ENCODE peak calls at places on chromosomes 3 and 15, in five cellular contexts. W, L, N, D and K are unnamed samples.

GRCh38 chr15:70806992-70807712 is 43.8 kb upstream of the UACA start:
- DNase-seq in W (no peak), L (no peak), N (no peak), D (no peak), K (no peak)

GRCh38 chr3:79245295-79246138 is 522.3 kb downstream of the ROBO1 start:
- DNase-seq in W (no peak), L (no peak), N (no peak), D (no peak), K (no peak)

GRCh38 chr3:120642368-120642948 is 39.6 kb downstream of the HGD start:
- DNase-seq in W (no peak), L (no peak), N (peak; percentile 5), D (no peak), K (peak; percentile 81)

GRCh38 chr3:97138914-97139541 is 324.6 kb downstream of the EPHA6 start:
- DNase-seq in W (no peak), L (peak; percentile 7), N (no peak), D (peak; percentile 67), K (no peak)

GRCh38 chr3:107798381-107798780 is 275.6 kb downstream of the BBX start:
- DNase-seq in W (no peak), L (no peak), N (no peak), D (no peak), K (no peak)

GRCh38 chr3:13710251-13710650 is 161.3 kb downstream of the FBLN2 start:
- DNase-seq in W (no peak), L (no peak), N (no peak), D (peak; percentile 4), K (no peak)

GRCh38 chr3:184598220-184598927 is 36.8 kb downstream of the EPHB3 start:
- DNase-seq in W (no peak), L (no peak), N (no peak), D (no peak), K (no peak)

GRCh38 chr15:88648357-88649214 is 9.8 kb downstream of the ISG20 start:
- DNase-seq in W (no peak), L (no peak), N (no peak), D (no peak), K (peak; percentile 29)

DNA sequence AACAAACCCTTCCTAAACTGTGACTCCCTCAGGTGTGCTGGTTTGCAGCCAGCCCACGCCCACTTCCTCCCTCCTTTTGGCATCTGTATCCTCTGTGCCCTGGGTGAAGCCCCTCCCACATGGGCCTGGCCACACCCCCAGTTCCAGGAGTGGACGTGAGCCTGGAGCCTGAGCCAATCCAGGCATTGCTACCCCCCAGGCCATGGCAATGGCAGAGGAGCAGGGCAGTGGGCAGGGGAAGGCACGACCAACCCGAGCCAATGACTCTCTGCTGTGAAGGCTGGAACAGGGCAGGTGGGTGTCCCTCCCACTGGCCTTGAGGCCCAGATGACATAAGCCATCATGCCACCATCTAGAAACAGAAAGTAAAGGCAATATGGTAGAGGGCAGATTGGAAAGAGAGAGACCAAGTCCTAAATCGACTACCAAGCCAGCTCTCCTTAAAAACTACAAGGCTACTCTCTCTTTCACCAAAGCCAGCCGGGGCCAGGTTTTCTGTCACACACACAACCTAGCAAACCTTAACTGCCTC is 18.6 kb downstream of the FAM174B start:
- DNase-seq in W (no peak), L (no peak), N (peak; percentile 71), D (peak; percentile 94), K (no peak)
- H3K27ac ChIP-seq in W (no peak overlapping the region), L (no peak overlapping the region), N (no peak overlapping the region), D (no peak overlapping the region), K (no peak overlapping the region)

GRCh38 chr3:67564008-67564407 is 90.4 kb downstream of the SUCLG2 start:
- DNase-seq in W (no peak), L (no peak), N (no peak), D (no peak), K (no peak)

GRCh38 chr3:67564973-67565372 is 89.4 kb downstream of the SUCLG2 start:
- DNase-seq in W (no peak), L (no peak), N (no peak), D (no peak), K (no peak)

GRCh38 chr3:67569324-67569723 is 85.1 kb downstream of the SUCLG2 start:
- DNase-seq in W (no peak), L (no peak), N (no peak), D (no peak), K (no peak)
- H2BK12ac ChIP-seq in W (no peak overlapping the region), L (no peak overlapping the region), N (no peak overlapping the region), D (no peak overlapping the region), K (no peak overlapping the region)

GRCh38 chr15:25176991-25177954 is 222.5 kb downstream of the SNRPN start:
- DNase-seq in W (no peak), L (no peak), N (no peak), D (no peak), K (no peak)
- H3K9me3 ChIP-seq in W (peaks cover 52% of the 10 kb centered on the region), L (peaks cover 90% of the 10 kb centered on the region), N (peaks cover 83% of the 10 kb centered on the region), D (peaks cover 75% of the 10 kb centered on the region), K (peaks cover 18% of the 10 kb centered on the region)

GRCh38 chr15:65085207-65085753 is 8.7 kb downstream of the KBTBD13 start:
- DNase-seq in W (no peak), L (no peak), N (no peak), D (no peak), K (no peak)
- H3K27ac ChIP-seq in W (no peak overlapping the region), L (no peak overlapping the region), N (no peak overlapping the region), D (no peak overlapping the region), K (no peak overlapping the region)